ENCODE peak calls at places on chromosomes 13 and 19, in four cellular contexts. K is adipocyte; Z is naive thymus-derived CD8-positive, alpha-beta T cell; M is AG04449. F is an unnamed sample.

GRCh38 chr13:49641810-49642291 is 13.5 kb downstream of the ARL11 start:
- DNase-seq in Z (no peak), M (peak; percentile 60), K (peak; percentile 85), F (no peak)

GRCh38 chr19:29372921-29373797 is 152.6 kb upstream of the VSTM2B start:
- DNase-seq in M (no peak), Z (no peak), K (no peak), F (no peak)

GRCh38 chr13:102405499-102406079 is 3.7 kb upstream of the FGF14 start:
- DNase-seq in M (no peak), K (no peak), Z (no peak), F (no peak)

GRCh38 chr13:112456138-112457056 is 80.2 kb downstream of the SPACA7 start:
- DNase-seq in K (no peak), Z (no peak), M (no peak), F (no peak)

GRCh38 chr13:26037302-26037701 is 14.5 kb downstream of the SHISA2 start:
- DNase-seq in Z (peak; percentile 50), M (no peak), K (no peak), F (no peak)

GRCh38 chr19:48441360-48442050 is 4.3 kb upstream of the GRWD1 start:
- DNase-seq in K (no peak), M (no peak), Z (no peak), F (no peak)

GRCh38 chr19:58519087-58519354 is 589 bp downstream of the ZBTB45 start:
- DNase-seq in M (no peak), K (peak; percentile 92), Z (peak; percentile 44), F (no peak)

GRCh38 chr19:19627716-19628498 is at the start of gene LPAR2:
- DNase-seq in M (no peak), K (peak; percentile 28), Z (peak; percentile 86), F (no peak)

GRCh38 chr19:4007836-4008539 is 452 bp downstream of the PIAS4 start:
- DNase-seq in K (peak; percentile 65), Z (peak; percentile 22), M (no peak), F (no peak)

GRCh38 chr13:109979186-109979585 is 192.8 kb upstream of the IRS2 start:
- DNase-seq in Z (no peak), M (no peak), K (no peak), F (no peak)

GRCh38 chr13:96025283-96025682 is 27.9 kb downstream of the UGGT2 start:
- DNase-seq in K (peak; percentile 6), M (no peak), Z (no peak), F (no peak)

GRCh38 chr13:77883328-77883727 is 35.3 kb downstream of the EDNRB start:
- DNase-seq in K (no peak), M (no peak), Z (no peak), F (no peak)

GRCh38 chr19:23525265-23525862 is 130.1 kb upstream of the ZNF91 start:
- DNase-seq in M (no peak), K (no peak), Z (no peak), F (no peak)

GRCh38 chr13:106139407-106139806 is 396.1 kb downstream of the EFNB2 start:
- DNase-seq in Z (no peak), K (no peak), M (no peak), F (no peak)

GRCh38 chr19:54952591-54953344 is 5.4 kb upstream of the NLRP7 start:
- DNase-seq in Z (no peak), M (no peak), K (no peak), F (no peak)

GRCh38 chr19:28217064-28217463 is 995.9 kb downstream of the UQCRFS1 start:
- DNase-seq in M (no peak), Z (no peak), K (no peak), F (no peak)

GRCh38 chr19:46384396-46384795 is 29.0 kb downstream of the CCDC8 start:
- DNase-seq in K (no peak), M (no peak), Z (no peak), F (no peak)

GRCh38 chr13:26270707-26271106 is 16.8 kb downstream of the CDK8 start:
- DNase-seq in M (no peak), K (no peak), Z (no peak), F (no peak)

GRCh38 chr19:38144667-38145066 is 79.4 kb downstream of the DPF1 start:
- DNase-seq in Z (no peak), M (no peak), K (no peak), F (no peak)

GRCh38 chr13:44989941-44990340 is 603 bp downstream of the GPALPP1 start:
- DNase-seq in Z (no peak), K (peak; percentile 29), M (no peak), F (no peak)

GRCh38 chr13:97028441-97029299 is 34.4 kb upstream of the OXGR1 start:
- DNase-seq in K (peak; percentile 88), Z (peak; percentile 27), M (no peak), F (no peak)

GRCh38 chr13:31927219-31927653 is 104.3 kb upstream of the FRY start:
- DNase-seq in Z (no peak), K (no peak), M (no peak), F (no peak)

GRCh38 chr13:45541806-45542205 is 73.7 kb downstream of the ERICH6B start:
- DNase-seq in M (no peak), K (no peak), Z (no peak), F (no peak)

GRCh38 chr19:51107406-51108065 is 673 bp downstream of the CTU1 start:
- DNase-seq in K (no peak), Z (no peak), M (no peak), F (no peak)

GRCh38 chr13:98517576-98518310 is 59.2 kb downstream of the STK24 start:
- DNase-seq in M (no peak), K (no peak), Z (no peak), F (no peak)

GRCh38 chr19:50728084-50728737 is 5.0 kb downstream of the CLEC11A start:
- DNase-seq in K (no peak), Z (peak; percentile 89), M (no peak), F (no peak)

GRCh38 chr19:14563590-14563926 is 8.3 kb downstream of the NDUFB7 start:
- DNase-seq in K (no peak), Z (no peak), M (no peak), F (no peak)

GRCh38 chr19:11361037-11361770 is 6.0 kb downstream of the PLPPR2 start:
- DNase-seq in Z (no peak), M (no peak), K (no peak), F (no peak)

GRCh38 chr13:76286178-76286577 is 600.0 kb downstream of the KCTD12 start:
- DNase-seq in K (peak; percentile 76), M (no peak), Z (no peak), F (no peak)

GRCh38 chr19:43330726-43331434 is 22.6 kb upstream of the CD177 start:
- DNase-seq in K (no peak), M (no peak), Z (no peak), F (no peak)

GRCh38 chr13:35712907-35713685 is 236.6 kb upstream of the MAB21L1 start:
- DNase-seq in Z (no peak), K (peak; percentile 88), M (peak; percentile 84), F (no peak)

F was measured in NK-92 treated with Interleukin-12 subunit alpha and Interleukin-12 subunit beta, amount 100 ng/mL, for 24 hours.